ENCODE peak calls at places on chromosomes 3 and 15, in four cellular contexts. I is pons, S is T1000, T is SW480. V is an unnamed sample.

GRCh38 chr3:37453393-37454391 is 279.3 kb upstream of the LRRFIP2 start:
- DNase-seq in I (peak; percentile 75), S (no peak), T (peak; percentile 16), V (peak; percentile 33)

GRCh38 chr15:51202783-51203182 is 108.1 kb upstream of the TNFAIP8L3 start:
- DNase-seq in I (no peak), S (no peak), T (no peak), V (no peak)

GRCh38 chr3:160719710-160720109 is 36.3 kb upstream of the PPM1L start:
- DNase-seq in I (no peak), S (no peak), T (no peak), V (no peak)

GRCh38 chr3:128433630-128434185 is 33.0 kb downstream of the DNAJB8 start:
- DNase-seq in I (no peak), S (no peak), T (peak; percentile 36), V (no peak)

GRCh38 chr3:184234224-184234623 is 4.8 kb downstream of the VWA5B2 start:
- DNase-seq in I (peak; percentile 54), S (peak; percentile 62), T (peak; percentile 83), V (peak; percentile 68)

GRCh38 chr3:64131755-64132154 is 93.5 kb downstream of the PRICKLE2 start:
- DNase-seq in I (no peak), S (no peak), T (no peak), V (peak; percentile 27)

GRCh38 chr3:16538505-16538904 is 25.0 kb upstream of the RFTN1 start:
- DNase-seq in I (no peak), S (no peak), T (no peak), V (no peak)

GRCh38 chr15:90097475-90097874 is 4.8 kb downstream of the IDH2 start:
- DNase-seq in I (no peak), S (no peak), T (no peak), V (no peak)

GRCh38 chr15:85755942-85756341 is 38.8 kb downstream of the KLHL25 start:
- DNase-seq in I (no peak), S (no peak), T (no peak), V (no peak)

GRCh38 chr3:69142090-69142489 is 19.7 kb upstream of the LMOD3 start:
- DNase-seq in I (no peak), S (no peak), T (no peak), V (peak; percentile 15)

GRCh38 chr3:30668051-30668609 is 61.7 kb downstream of the TGFBR2 start:
- DNase-seq in I (no peak), S (no peak), T (peak; percentile 16), V (peak; percentile 41)

GRCh38 chr3:8505621-8506020 is 4.0 kb downstream of the LMCD1 start:
- DNase-seq in I (no peak), S (no peak), T (no peak), V (no peak)

GRCh38 chr3:174331095-174331802 is 527.9 kb upstream of the NAALADL2 start:
- DNase-seq in I (peak; percentile 63), S (no peak), T (no peak), V (no peak)

GRCh38 chr3:32278714-32279113 is 40.2 kb downstream of the CMTM8 start:
- DNase-seq in I (no peak), S (no peak), T (no peak), V (no peak)

GRCh38 chr3:41370307-41370706 is 171.0 kb downstream of the CTNNB1 start:
- DNase-seq in I (no peak), S (no peak), T (peak; percentile 46), V (no peak)

GRCh38 chr15:60740787-60741354 is 261.9 kb upstream of the ICE2 start:
- DNase-seq in I (no peak), S (no peak), T (no peak), V (peak; percentile 81)

GRCh38 chr3:143243686-143244085 is 124.1 kb downstream of the CHST2 start:
- DNase-seq in I (no peak), S (no peak), T (no peak), V (no peak)

GRCh38 chr3:185824467-185825378 is at the start of gene IGF2BP2:
- DNase-seq in I (no peak), S (peak; percentile 73), T (peak; percentile 87), V (peak; percentile 91)

GRCh38 chr3:105948108-105948507 is 79.3 kb upstream of the CBLB start:
- DNase-seq in I (no peak), S (no peak), T (no peak), V (no peak)

GRCh38 chr3:194536883-194537637 is 50.3 kb upstream of the ATP13A3 start:
- DNase-seq in I (no peak), S (no peak), T (no peak), V (peak; percentile 30)

V was measured in mesenchymal stem cell.